ENCODE peak calls at places on chromosome 11, in nine cellular contexts. L is right lobe of liver, N is PC-3, F is neural progenitor cell, U is pancreas, Z is Panc1, T is lower lobe of right lung, O is AG04450, C is A673. P is an unnamed sample.

GRCh38 chr11:60890696-60891095 is 15.7 kb downstream of the PRPF19 start:
- DNase-seq in C (no peak), O (no peak), L (no peak), N (no peak), Z (no peak), T (no peak), F (no peak), U (no peak), P (no peak)

GRCh38 chr11:34585870-34586654 is 34.8 kb upstream of the EHF start:
- DNase-seq in C (peak; percentile 86), N (peak; percentile 84), T (no peak), F (peak; percentile 66), U (no peak), L (no peak), Z (peak; percentile 64), O (peak; percentile 39), P (no peak)

GRCh38 chr11:57251491-57252104 is 14.5 kb upstream of the APLNR start:
- DNase-seq in T (no peak), N (no peak), L (peak; percentile 31), U (peak; percentile 63), F (no peak), O (no peak), Z (no peak), C (peak; percentile 41), P (no peak)

GRCh38 chr11:24312464-24313238 is 184.2 kb upstream of the LUZP2 start:
- DNase-seq in T (no peak), Z (no peak), C (peak; percentile 49), F (no peak), U (no peak), O (peak; percentile 30), L (no peak), N (no peak), P (no peak)

GRCh38 chr11:129618046-129618569 is 197.5 kb upstream of the TMEM45B start:
- DNase-seq in N (no peak), F (no peak), L (no peak), T (no peak), U (no peak), C (no peak), O (no peak), Z (no peak), P (no peak)

GRCh38 chr11:48141475-48142100 is 75.0 kb upstream of the OR4B1 start:
- DNase-seq in U (no peak), Z (no peak), C (no peak), N (peak; percentile 45), F (no peak), T (no peak), L (no peak), O (no peak), P (no peak)

GRCh38 chr11:78040691-78041379 is 17.8 kb upstream of the KCTD14 start:
- DNase-seq in Z (no peak), N (peak; percentile 41), C (peak; percentile 43), O (no peak), F (no peak), T (no peak), L (peak; percentile 24), U (no peak), P (no peak)

GRCh38 chr11:3178349-3178748 is 13.2 kb upstream of the OSBPL5 start:
- DNase-seq in T (no peak), L (no peak), F (no peak), U (no peak), O (no peak), Z (no peak), C (no peak), N (no peak), P (peak; percentile 28)

GRCh38 chr11:74311352-74311926 is at the start of gene P4HA3:
- DNase-seq in U (peak; percentile 92), Z (no peak), F (peak; percentile 84), L (peak; percentile 79), C (peak; percentile 59), T (peak; percentile 84), O (no peak), N (peak; percentile 67), P (peak; percentile 51)

GRCh38 chr11:74312321-74312720 is 881 bp upstream of the P4HA3 start:
- DNase-seq in T (no peak), N (peak; percentile 34), C (no peak), F (no peak), Z (no peak), U (no peak), O (no peak), L (no peak), P (no peak)

GRCh38 chr11:74307409-74307808 is 4.0 kb downstream of the P4HA3 start:
- DNase-seq in T (no peak), F (no peak), Z (no peak), O (no peak), C (no peak), L (peak; percentile 20), U (no peak), N (no peak), P (no peak)

GRCh38 chr11:74306440-74307175 is 4.8 kb downstream of the P4HA3 start:
- DNase-seq in C (no peak), O (no peak), T (no peak), F (no peak), U (no peak), Z (no peak), L (no peak), N (no peak), P (no peak)

DNA sequence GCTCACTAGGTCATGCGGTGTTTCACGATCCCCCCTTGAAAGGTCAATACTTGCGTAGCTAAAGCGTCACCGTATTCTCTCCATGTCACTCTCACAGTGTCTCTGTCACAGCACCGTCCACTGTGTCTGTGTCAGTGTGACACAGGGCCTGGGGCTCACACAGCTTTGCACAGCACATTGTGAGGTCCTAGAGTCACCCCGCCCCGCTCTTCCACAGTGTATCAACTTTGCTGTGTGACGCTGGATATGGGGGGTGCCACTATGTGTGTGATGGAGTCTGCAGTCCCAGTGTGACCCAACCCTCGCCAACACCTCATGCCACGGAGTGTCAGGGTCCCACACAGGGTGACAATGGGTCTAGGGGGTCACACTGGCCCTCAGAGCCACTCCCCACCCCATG is 583 bp downstream of the P4HA3 start:
- DNase-seq in U (no peak), T (no peak), Z (no peak), F (no peak), O (no peak), C (no peak), L (no peak), N (no peak), P (no peak)
- H3K4me3 ChIP-seq in U (peak overlapping the region; percentile 66), T (peak overlapping the region; percentile 58), Z (peak overlapping the region; percentile 55), F (peak overlapping the region; percentile 49), O (peak overlapping the region; percentile 64), C (peak overlapping the region; percentile 46), L (peak overlapping the region; percentile 56), N (peak overlapping the region; percentile 74), P (peak overlapping the region; percentile 41)

DNA sequence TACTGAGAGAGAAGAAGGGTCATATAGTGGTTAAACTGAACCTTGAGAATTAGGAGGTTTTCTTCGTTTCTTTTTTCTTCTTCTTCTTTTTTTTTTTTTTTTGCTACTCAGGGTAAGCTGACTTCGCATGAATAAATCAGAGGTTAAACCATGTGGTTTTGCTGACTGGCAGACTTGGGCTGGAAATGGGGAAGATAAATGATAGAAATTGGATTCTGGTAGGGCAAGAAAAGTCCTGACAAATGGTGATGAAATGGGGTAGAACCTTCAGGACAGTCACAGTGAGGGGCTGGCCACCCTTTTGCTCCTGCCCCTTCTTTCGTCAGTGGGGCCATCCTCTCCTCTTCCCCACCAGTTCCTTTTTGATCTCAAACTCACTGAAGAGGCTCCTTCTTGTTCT is 1.6 kb upstream of the SWAP70 start:
- DNase-seq in T (peak; percentile 50), C (no peak), F (no peak), O (no peak), N (no peak), L (no peak), U (no peak), Z (no peak), P (no peak)
- H3K27ac ChIP-seq in T (peak overlapping the region; percentile 96), C (no peak overlapping the region), F (no peak overlapping the region), O (no peak overlapping the region), N (no peak overlapping the region), L (no peak overlapping the region), U (no peak overlapping the region), Z (peak overlapping the region; percentile 32), P (no peak overlapping the region)

GRCh38 chr11:132549571-132549970 is 982.7 kb downstream of the OPCML start:
- DNase-seq in L (no peak), T (no peak), C (no peak), N (no peak), F (no peak), Z (no peak), O (no peak), U (no peak), P (no peak)
- H3K9me3 ChIP-seq in L (peaks cover 2% of the 10 kb centered on the region), T (no peaks in the 10 kb centered on the region), C (peaks cover 16% of the 10 kb centered on the region), N (peaks cover 31% of the 10 kb centered on the region), F (no peaks in the 10 kb centered on the region), Z (no peaks in the 10 kb centered on the region), O (no peaks in the 10 kb centered on the region), U (no peaks in the 10 kb centered on the region), P (no peaks in the 10 kb centered on the region)

GRCh38 chr11:93736129-93736528 is 5.2 kb downstream of the TAF1D start:
- DNase-seq in T (no peak), Z (no peak), N (no peak), U (no peak), F (no peak), O (no peak), C (no peak), L (no peak), P (no peak)

GRCh38 chr11:93740802-93741093 is 547 bp downstream of the TAF1D start:
- DNase-seq in O (no peak), F (peak; percentile 72), Z (no peak), C (peak; percentile 87), T (peak; percentile 77), N (peak; percentile 63), L (peak; percentile 64), U (peak; percentile 70), P (peak; percentile 47)

GRCh38 chr11:93737904-93738612 is 3.2 kb downstream of the TAF1D start:
- DNase-seq in F (no peak), L (no peak), N (peak; percentile 87), O (no peak), U (no peak), C (no peak), Z (no peak), T (no peak), P (no peak)

GRCh38 chr11:93740031-93740801 is 1.1 kb downstream of the TAF1D start:
- DNase-seq in Z (no peak), O (no peak), T (peak; percentile 56), F (peak; percentile 23), N (peak; percentile 67), L (no peak), C (no peak), U (peak; percentile 61), P (no peak)

GRCh38 chr11:93738647-93739081 is 2.6 kb downstream of the TAF1D start:
- DNase-seq in Z (no peak), T (no peak), U (no peak), O (no peak), L (no peak), C (no peak), N (peak; percentile 36), F (peak; percentile 14), P (no peak)
- H3K4me3 ChIP-seq in Z (peak overlapping the region; percentile 72), T (peak overlapping the region; percentile 84), U (peak overlapping the region; percentile 69), O (peak overlapping the region; percentile 74), L (no peak overlapping the region), C (peak overlapping the region; percentile 64), N (peak overlapping the region; percentile 96), F (peak overlapping the region; percentile 60), P (peak overlapping the region; percentile 73)

DNA sequence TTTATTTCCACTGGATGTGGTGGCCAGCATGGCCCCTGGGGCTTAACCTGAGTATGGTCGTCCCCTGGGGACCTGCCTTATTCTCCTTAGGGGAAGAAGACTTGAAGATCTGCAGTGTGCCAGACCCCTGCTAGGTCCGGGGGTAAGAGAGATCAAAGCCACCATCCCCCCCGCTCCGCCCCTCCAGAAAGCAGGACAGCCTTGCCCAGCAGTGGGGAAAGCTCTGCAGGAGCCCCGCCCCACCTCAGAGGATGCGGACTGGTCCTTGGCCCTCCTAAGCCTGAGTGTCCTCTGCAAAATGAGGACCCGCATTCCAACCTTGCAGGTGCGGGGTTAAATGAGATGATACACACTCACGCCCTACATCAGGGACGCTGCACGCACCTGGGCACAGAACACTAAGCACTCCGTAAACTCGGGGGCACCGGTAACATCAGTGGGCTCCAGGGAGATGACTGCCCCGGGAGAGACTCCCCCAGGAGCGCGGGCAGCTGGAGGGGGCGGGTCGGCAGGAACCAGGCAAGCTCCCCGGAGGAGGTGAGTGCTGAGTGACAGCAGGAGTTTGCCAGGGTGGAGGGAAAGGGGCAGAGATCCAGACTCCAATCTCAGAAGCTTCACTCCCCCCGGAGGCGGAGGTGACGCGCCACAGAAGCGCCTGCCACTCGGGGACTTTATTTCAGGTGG is 564 bp upstream of the ANO1 start:
- DNase-seq in N (peak; percentile 71), T (no peak), C (no peak), Z (no peak), F (no peak), U (no peak), L (no peak), O (no peak), P (no peak)
- H3K27ac ChIP-seq in N (peak overlapping the region; percentile 61), T (no peak overlapping the region), C (no peak overlapping the region), Z (no peak overlapping the region), F (no peak overlapping the region), U (no peak overlapping the region), L (peak overlapping the region; percentile 27), O (no peak overlapping the region), P (no peak overlapping the region)

P was measured in SJSA1.